ENCODE peak calls at places on chromosome 19, in five cellular contexts. M is SJSA1, V is neuronal stem cell, R is brain microvascular endothelial cell, J is IMR-90. U is an unnamed sample.

GRCh38 chr19:17448190-17448967 is at the start of gene TMEM221:
- DNase-seq in M (no peak), R (no peak), V (no peak), J (no peak), U (peak; percentile 36)

GRCh38 chr19:5947435-5947834 is 30.5 kb downstream of the RANBP3 start:
- DNase-seq in J (peak; percentile 67), V (no peak), R (peak; percentile 57), M (no peak), U (no peak)

GRCh38 chr19:38289955-38290354 is 14.1 kb upstream of the C19orf33 start:
- DNase-seq in V (no peak), R (no peak), J (no peak), M (no peak), U (no peak)

GRCh38 chr19:43957891-43958290 is 6.9 kb downstream of the ZNF221 start:
- DNase-seq in V (no peak), R (no peak), M (no peak), J (peak; percentile 89), U (no peak)

GRCh38 chr19:30719991-30720329 is 347.8 kb downstream of the ZNF536 start:
- DNase-seq in J (no peak), R (no peak), M (peak; percentile 52), V (no peak), U (peak; percentile 64)

GRCh38 chr19:29079331-29079730 is 133.6 kb downstream of the UQCRFS1 start:
- DNase-seq in V (peak; percentile 30), J (no peak), M (no peak), R (no peak), U (no peak)

GRCh38 chr19:18656337-18657086 is 19.7 kb downstream of the KLHL26 start:
- DNase-seq in J (no peak), R (no peak), V (no peak), M (no peak), U (no peak)

GRCh38 chr19:1163934-1164683 is 10.0 kb downstream of the SBNO2 start:
- DNase-seq in M (no peak), R (no peak), V (no peak), J (no peak), U (no peak)

GRCh38 chr19:17209126-17210036 is 5.8 kb upstream of the USE1 start:
- DNase-seq in R (no peak), V (peak; percentile 48), M (peak; percentile 80), J (peak; percentile 20), U (peak; percentile 68)

DNA sequence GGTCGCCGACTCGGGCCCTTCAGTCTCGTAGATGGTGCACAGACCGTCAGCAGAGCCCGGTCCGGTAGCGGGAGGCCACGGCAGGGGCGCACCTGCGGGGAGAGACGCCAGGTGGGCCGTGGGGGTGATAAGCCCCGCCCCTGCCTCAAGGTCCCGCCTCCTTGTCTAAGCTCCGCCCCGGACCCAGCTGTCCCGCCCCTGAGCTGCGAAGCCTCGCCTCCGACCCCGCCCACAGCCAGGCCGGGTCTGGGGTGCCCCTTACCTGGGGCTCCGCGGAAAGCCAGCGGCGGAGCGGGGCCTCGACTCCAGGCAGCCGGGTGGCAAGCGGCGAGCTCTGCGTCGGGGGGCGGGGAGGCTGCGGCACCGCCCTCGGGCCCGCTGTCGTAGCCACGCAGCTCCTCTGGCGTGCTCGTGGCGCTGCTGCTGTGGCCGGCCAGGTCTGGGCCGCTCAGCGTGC is 4.7 kb downstream of the PRR36 start:
- DNase-seq in V (no peak), J (peak; percentile 28), M (no peak), R (no peak), U (peak; percentile 70)
- H3K27me3 ChIP-seq in V (no peaks in the 10 kb centered on the region), J (peaks cover 25% of the 10 kb centered on the region), M (peaks cover 24% of the 10 kb centered on the region), R (peaks cover 16% of the 10 kb centered on the region), U (peaks cover 19% of the 10 kb centered on the region)

GRCh38 chr19:34269968-34270621 is 15.7 kb downstream of the GARRE1 start:
- DNase-seq in J (peak; percentile 66), V (no peak), M (peak; percentile 74), R (peak; percentile 48), U (peak; percentile 77)
- H3K4me3 ChIP-seq in J (no peak overlapping the region), V (no peak overlapping the region), M (no peak overlapping the region), R (peak overlapping the region; percentile 9), U (no peak overlapping the region)

DNA sequence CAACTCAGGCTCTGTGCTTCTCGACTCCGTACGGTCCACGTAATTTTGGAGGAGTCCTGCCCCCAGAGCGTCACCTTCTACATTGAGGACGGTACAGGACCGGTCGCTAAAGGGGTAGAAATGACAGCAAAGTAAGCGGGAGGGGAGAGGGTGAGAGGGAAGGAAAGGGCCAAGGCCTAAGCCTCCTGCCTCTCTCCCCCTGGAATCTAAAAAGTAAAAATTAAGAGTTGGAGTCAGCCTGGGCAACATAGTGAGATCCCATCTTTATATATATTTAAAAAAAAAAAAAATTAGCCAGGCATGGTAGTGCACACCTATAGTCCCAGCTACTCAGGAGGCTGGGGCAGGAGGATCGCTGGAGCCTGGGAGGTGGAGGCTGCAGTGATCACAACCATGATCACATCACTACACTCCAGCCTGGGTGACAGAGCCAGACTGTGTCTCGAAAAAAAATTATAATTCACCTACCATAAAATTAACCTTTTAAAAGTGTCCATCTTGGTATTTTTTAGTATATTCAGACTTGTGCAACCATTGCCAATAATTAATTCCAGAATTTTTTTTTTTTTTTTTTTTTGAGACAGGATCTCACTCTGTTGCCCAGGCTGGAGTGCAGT is 12.6 kb downstream of the SLC1A5 start:
- DNase-seq in R (no peak), M (no peak), J (no peak), V (no peak), U (no peak)
- H3K36me3 ChIP-seq in R (peaks cover 61% of the 10 kb centered on the region), M (peaks cover 62% of the 10 kb centered on the region), J (peaks cover 60% of the 10 kb centered on the region), V (peaks cover 36% of the 10 kb centered on the region), U (peaks cover 62% of the 10 kb centered on the region)

DNA sequence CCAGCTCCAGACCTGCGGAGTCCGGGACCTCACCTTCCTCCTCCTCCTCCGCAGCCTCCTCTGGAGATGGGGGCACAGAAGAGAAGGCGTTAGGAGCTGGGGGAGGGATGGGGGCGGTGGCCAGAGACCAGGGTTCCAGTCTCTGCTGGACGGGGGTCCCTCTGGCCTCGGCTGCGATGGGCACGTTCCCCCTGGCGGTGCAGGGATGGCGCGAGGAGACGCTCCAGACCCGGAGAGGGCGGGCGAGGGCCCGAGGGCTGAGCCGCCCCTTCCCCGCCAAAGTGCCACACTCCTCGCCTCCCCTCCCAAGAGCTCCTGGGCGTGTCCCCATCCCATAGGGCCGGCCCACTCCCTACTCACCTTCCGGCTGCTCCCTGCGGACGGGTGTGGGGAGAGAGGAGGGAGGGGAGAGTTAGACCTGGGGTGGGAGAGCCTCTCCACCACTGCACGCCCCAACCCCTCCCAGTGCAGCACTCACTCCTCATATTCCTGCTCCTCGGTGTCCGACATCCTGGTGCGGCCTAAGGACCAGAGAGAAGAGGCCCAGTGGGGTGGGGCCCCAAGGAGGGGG is 2.3 kb downstream of the TNNT1 start:
- DNase-seq in M (no peak), R (no peak), J (no peak), V (no peak), U (no peak)
- H3K27me3 ChIP-seq in M (peaks cover 50% of the 10 kb centered on the region), R (peaks cover 17% of the 10 kb centered on the region), J (peaks cover 53% of the 10 kb centered on the region), V (no peaks in the 10 kb centered on the region), U (peaks cover 19% of the 10 kb centered on the region)